ENCODE peak calls at places on chromosomes 2 and 18, in six cellular contexts. One of them, this sample, is unnamed.
A peak's percentile ranks its signal among the peaks of the same experiment; 100 is the strongest.

GRCh38 chr2:159155791-159156190 is 130.7 kb downstream of the WDSUB1 start:
- DNase-seq in Peyer's patch: no peak
- DNase-seq in mucosa of descending colon: no peak
- DNase-seq in fibroblast of villous mesenchyme: no peak
- DNase-seq in AG09309: no peak
- DNase-seq in A549: no peak
- DNase-seq in this sample: no peak

GRCh38 chr2:37267685-37268084 is 36.2 kb downstream of the NDUFAF7 start:
- DNase-seq in fibroblast of villous mesenchyme: no peak
- DNase-seq in AG09309: no peak
- DNase-seq in mucosa of descending colon: no peak
- DNase-seq in Peyer's patch: no peak
- DNase-seq in A549: no peak
- DNase-seq in this sample: no peak

GRCh38 chr2:147224070-147224469 is 620.8 kb upstream of the ACVR2A start:
- DNase-seq in AG09309: no peak
- DNase-seq in A549: no peak
- DNase-seq in mucosa of descending colon: no peak
- DNase-seq in Peyer's patch: no peak
- DNase-seq in fibroblast of villous mesenchyme: no peak
- DNase-seq in this sample: no peak

GRCh38 chr2:96952976-96953610 is 33.3 kb downstream of the FAM178B start:
- DNase-seq in AG09309: no peak
- DNase-seq in fibroblast of villous mesenchyme: peak; percentile 81
- DNase-seq in Peyer's patch: no peak
- DNase-seq in A549: no peak
- DNase-seq in mucosa of descending colon: peak; percentile 62
- DNase-seq in this sample: peak; percentile 45

GRCh38 chr2:195612515-195613495 is 44.2 kb upstream of the SLC39A10 start:
- DNase-seq in Peyer's patch: no peak
- DNase-seq in mucosa of descending colon: no peak
- DNase-seq in A549: peak; percentile 41
- DNase-seq in AG09309: peak; percentile 31
- DNase-seq in fibroblast of villous mesenchyme: peak; percentile 71
- DNase-seq in this sample: peak; percentile 32

GRCh38 chr2:68185541-68186164 is 28.0 kb downstream of the PNO1 start:
- DNase-seq in Peyer's patch: peak; percentile 69
- DNase-seq in A549: peak; percentile 52
- DNase-seq in mucosa of descending colon: no peak
- DNase-seq in AG09309: no peak
- DNase-seq in fibroblast of villous mesenchyme: peak; percentile 33
- DNase-seq in this sample: peak; percentile 47

GRCh38 chr2:196468394-196468793 is 171.1 kb upstream of the CCDC150 start:
- DNase-seq in AG09309: no peak
- DNase-seq in Peyer's patch: no peak
- DNase-seq in mucosa of descending colon: no peak
- DNase-seq in A549: no peak
- DNase-seq in fibroblast of villous mesenchyme: no peak
- DNase-seq in this sample: no peak

GRCh38 chr2:172381275-172381608 is 46.1 kb upstream of the ITGA6 start:
- DNase-seq in mucosa of descending colon: no peak
- DNase-seq in A549: no peak
- DNase-seq in fibroblast of villous mesenchyme: no peak
- DNase-seq in Peyer's patch: no peak
- DNase-seq in AG09309: no peak
- DNase-seq in this sample: no peak

GRCh38 chr2:127911737-127912136 is 26.0 kb upstream of the AMMECR1L start:
- DNase-seq in mucosa of descending colon: no peak
- DNase-seq in Peyer's patch: no peak
- DNase-seq in AG09309: no peak
- DNase-seq in A549: no peak
- DNase-seq in fibroblast of villous mesenchyme: no peak
- DNase-seq in this sample: no peak

GRCh38 chr18:69980982-69981804 is 33.5 kb upstream of the CD226 start:
- DNase-seq in fibroblast of villous mesenchyme: no peak
- DNase-seq in A549: no peak
- DNase-seq in AG09309: no peak
- DNase-seq in Peyer's patch: no peak
- DNase-seq in mucosa of descending colon: no peak
- DNase-seq in this sample: no peak

GRCh38 chr2:30073523-30073922 is 73.3 kb upstream of the YPEL5 start:
- DNase-seq in A549: no peak
- DNase-seq in AG09309: no peak
- DNase-seq in mucosa of descending colon: no peak
- DNase-seq in Peyer's patch: no peak
- DNase-seq in fibroblast of villous mesenchyme: no peak
- DNase-seq in this sample: no peak

GRCh38 chr18:47604041-47604440 is 326.4 kb downstream of the SMAD2 start:
- DNase-seq in AG09309: no peak
- DNase-seq in fibroblast of villous mesenchyme: no peak
- DNase-seq in mucosa of descending colon: no peak
- DNase-seq in A549: no peak
- DNase-seq in Peyer's patch: no peak
- DNase-seq in this sample: no peak

GRCh38 chr2:141493936-141494335 is 636.9 kb downstream of the LRP1B start:
- DNase-seq in AG09309: no peak
- DNase-seq in fibroblast of villous mesenchyme: no peak
- DNase-seq in A549: no peak
- DNase-seq in Peyer's patch: no peak
- DNase-seq in mucosa of descending colon: no peak
- DNase-seq in this sample: no peak

GRCh38 chr18:77250501-77250925 is 865 bp downstream of the GALR1 start:
- DNase-seq in Peyer's patch: no peak
- DNase-seq in fibroblast of villous mesenchyme: no peak
- DNase-seq in AG09309: no peak
- DNase-seq in A549: no peak
- DNase-seq in mucosa of descending colon: no peak
- DNase-seq in this sample: no peak

GRCh38 chr2:28490558-28490957 is 5.3 kb upstream of the PLB1 start:
- DNase-seq in AG09309: no peak
- DNase-seq in fibroblast of villous mesenchyme: no peak
- DNase-seq in A549: no peak
- DNase-seq in Peyer's patch: no peak
- DNase-seq in mucosa of descending colon: no peak
- DNase-seq in this sample: no peak

GRCh38 chr2:33298233-33298632 is 178.2 kb upstream of the RASGRP3 start:
- DNase-seq in mucosa of descending colon: no peak
- DNase-seq in Peyer's patch: no peak
- DNase-seq in AG09309: no peak
- DNase-seq in A549: no peak
- DNase-seq in fibroblast of villous mesenchyme: peak; percentile 87
- DNase-seq in this sample: no peak

GRCh38 chr2:164739966-164740365 is 101.7 kb downstream of the COBLL1 start:
- DNase-seq in A549: no peak
- DNase-seq in mucosa of descending colon: no peak
- DNase-seq in Peyer's patch: no peak
- DNase-seq in fibroblast of villous mesenchyme: peak; percentile 56
- DNase-seq in AG09309: peak; percentile 25
- DNase-seq in this sample: no peak

GRCh38 chr2:199692489-199692888 is 158.5 kb downstream of the FTCDNL1 start:
- DNase-seq in Peyer's patch: peak; percentile 46
- DNase-seq in mucosa of descending colon: no peak
- DNase-seq in A549: no peak
- DNase-seq in AG09309: no peak
- DNase-seq in fibroblast of villous mesenchyme: peak; percentile 4
- DNase-seq in this sample: peak; percentile 33

GRCh38 chr2:171793691-171794678 is 100.1 kb downstream of the SLC25A12 start:
- DNase-seq in A549: no peak
- DNase-seq in mucosa of descending colon: no peak
- DNase-seq in AG09309: no peak
- DNase-seq in Peyer's patch: no peak
- DNase-seq in fibroblast of villous mesenchyme: no peak
- DNase-seq in this sample: no peak

GRCh38 chr18:67456691-67457090 is 59.8 kb downstream of the DSEL start:
- DNase-seq in fibroblast of villous mesenchyme: no peak
- DNase-seq in Peyer's patch: no peak
- DNase-seq in mucosa of descending colon: no peak
- DNase-seq in A549: no peak
- DNase-seq in AG09309: no peak
- DNase-seq in this sample: no peak
- TF ChIP-seq CTCF in fibroblast of villous mesenchyme: peak; percentile 23
- TF ChIP-seq CTCF in Peyer's patch: no peak
- TF ChIP-seq CTCF in mucosa of descending colon: no peak
- TF ChIP-seq CTCF in A549: no peak
- TF ChIP-seq CTCF in AG09309: no peak
- TF ChIP-seq CTCF in this sample: no peak

GRCh38 chr2:66275984-66276383 is 158.9 kb upstream of the MEIS1 start:
- DNase-seq in AG09309: no peak
- DNase-seq in Peyer's patch: no peak
- DNase-seq in A549: no peak
- DNase-seq in fibroblast of villous mesenchyme: no peak
- DNase-seq in mucosa of descending colon: no peak
- DNase-seq in this sample: no peak
- TF ChIP-seq CTCF in AG09309: no peak
- TF ChIP-seq CTCF in Peyer's patch: no peak
- TF ChIP-seq CTCF in A549: no peak
- TF ChIP-seq CTCF in fibroblast of villous mesenchyme: peak; percentile 9
- TF ChIP-seq CTCF in mucosa of descending colon: no peak
- TF ChIP-seq CTCF in this sample: no peak

GRCh38 chr2:43023791-43024514 is 202.5 kb downstream of the ZFP36L2 start:
- DNase-seq in Peyer's patch: no peak
- DNase-seq in A549: no peak
- DNase-seq in AG09309: no peak
- DNase-seq in mucosa of descending colon: no peak
- DNase-seq in fibroblast of villous mesenchyme: no peak
- DNase-seq in this sample: no peak

GRCh38 chr2:43020296-43020695 is 206.1 kb downstream of the ZFP36L2 start:
- DNase-seq in A549: no peak
- DNase-seq in fibroblast of villous mesenchyme: no peak
- DNase-seq in Peyer's patch: peak; percentile 15
- DNase-seq in AG09309: no peak
- DNase-seq in mucosa of descending colon: no peak
- DNase-seq in this sample: no peak

GRCh38 chr2:43022896-43023295 is 203.5 kb downstream of the ZFP36L2 start:
- DNase-seq in fibroblast of villous mesenchyme: no peak
- DNase-seq in mucosa of descending colon: no peak
- DNase-seq in A549: no peak
- DNase-seq in AG09309: no peak
- DNase-seq in Peyer's patch: no peak
- DNase-seq in this sample: no peak

GRCh38 chr2:43020990-43021677 is 205.3 kb downstream of the ZFP36L2 start:
- DNase-seq in AG09309: no peak
- DNase-seq in Peyer's patch: no peak
- DNase-seq in mucosa of descending colon: no peak
- DNase-seq in A549: no peak
- DNase-seq in fibroblast of villous mesenchyme: no peak
- DNase-seq in this sample: no peak

GRCh38 chr2:43021791-43022500 is 204.5 kb downstream of the ZFP36L2 start:
- DNase-seq in mucosa of descending colon: no peak
- DNase-seq in A549: no peak
- DNase-seq in AG09309: no peak
- DNase-seq in Peyer's patch: peak; percentile 70
- DNase-seq in fibroblast of villous mesenchyme: no peak
- DNase-seq in this sample: no peak
- TF ChIP-seq CTCF in mucosa of descending colon: no peak
- TF ChIP-seq CTCF in A549: no peak
- TF ChIP-seq CTCF in AG09309: peak; percentile 33
- TF ChIP-seq CTCF in Peyer's patch: peak; percentile 25
- TF ChIP-seq CTCF in fibroblast of villous mesenchyme: peak; percentile 33
- TF ChIP-seq CTCF in this sample: no peak

GRCh38 chr2:150097891-150098595 is 389.4 kb downstream of the RND3 start:
- DNase-seq in fibroblast of villous mesenchyme: peak; percentile 42
- DNase-seq in mucosa of descending colon: no peak
- DNase-seq in A549: no peak
- DNase-seq in AG09309: peak; percentile 37
- DNase-seq in Peyer's patch: no peak
- DNase-seq in this sample: no peak
- TF ChIP-seq CTCF in fibroblast of villous mesenchyme: peak; percentile 43
- TF ChIP-seq CTCF in mucosa of descending colon: no peak
- TF ChIP-seq CTCF in A549: no peak
- TF ChIP-seq CTCF in AG09309: peak; percentile 46
- TF ChIP-seq CTCF in Peyer's patch: no peak
- TF ChIP-seq CTCF in this sample: no peak

GRCh38 chr2:190666895-190667294 is 18.0 kb downstream of the NAB1 start:
- DNase-seq in fibroblast of villous mesenchyme: no peak
- DNase-seq in A549: no peak
- DNase-seq in mucosa of descending colon: no peak
- DNase-seq in AG09309: no peak
- DNase-seq in Peyer's patch: no peak
- DNase-seq in this sample: no peak
- TF ChIP-seq CTCF in fibroblast of villous mesenchyme: no peak
- TF ChIP-seq CTCF in A549: no peak
- TF ChIP-seq CTCF in mucosa of descending colon: no peak
- TF ChIP-seq CTCF in AG09309: no peak
- TF ChIP-seq CTCF in Peyer's patch: no peak
- TF ChIP-seq CTCF in this sample: no peak

DNA sequence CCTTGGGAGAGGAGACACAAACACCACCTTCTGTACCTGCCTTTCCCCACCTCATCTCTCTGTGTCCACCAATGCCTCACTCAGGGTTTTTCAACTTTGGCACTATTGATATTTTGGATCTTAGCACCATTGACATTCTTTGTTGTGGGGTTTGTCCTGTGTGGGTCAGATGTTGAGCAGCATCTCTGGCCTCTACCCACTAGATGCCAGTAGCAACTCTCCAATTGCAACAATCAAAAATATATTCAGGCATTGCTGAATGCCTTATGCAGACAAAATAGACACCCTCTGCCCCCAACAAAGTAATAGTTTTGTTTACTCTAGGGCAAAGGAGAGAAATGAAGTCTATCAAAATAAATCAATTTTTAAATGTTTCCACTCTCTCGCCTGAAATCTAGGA is 1384.3 kb upstream of the NXPH2 start:
- DNase-seq in Peyer's patch: no peak
- DNase-seq in A549: no peak
- DNase-seq in mucosa of descending colon: no peak
- DNase-seq in fibroblast of villous mesenchyme: no peak
- DNase-seq in AG09309: no peak
- DNase-seq in this sample: no peak
- TF ChIP-seq CTCF in Peyer's patch: no peak
- TF ChIP-seq CTCF in A549: no peak
- TF ChIP-seq CTCF in mucosa of descending colon: no peak
- TF ChIP-seq CTCF in fibroblast of villous mesenchyme: no peak
- TF ChIP-seq CTCF in AG09309: no peak
- TF ChIP-seq CTCF in this sample: no peak

GRCh38 chr2:239359194-239359912 is 41.5 kb downstream of the HDAC4 start:
- DNase-seq in A549: no peak
- DNase-seq in mucosa of descending colon: no peak
- DNase-seq in AG09309: no peak
- DNase-seq in Peyer's patch: no peak
- DNase-seq in fibroblast of villous mesenchyme: no peak
- DNase-seq in this sample: no peak

GRCh38 chr2:239360421-239361310 is 40.2 kb downstream of the HDAC4 start:
- DNase-seq in Peyer's patch: peak; percentile 42
- DNase-seq in mucosa of descending colon: no peak
- DNase-seq in AG09309: no peak
- DNase-seq in A549: no peak
- DNase-seq in fibroblast of villous mesenchyme: peak; percentile 12
- DNase-seq in this sample: no peak

GRCh38 chr2:239362497-239362896 is 38.3 kb downstream of the HDAC4 start:
- DNase-seq in AG09309: no peak
- DNase-seq in fibroblast of villous mesenchyme: no peak
- DNase-seq in mucosa of descending colon: no peak
- DNase-seq in Peyer's patch: no peak
- DNase-seq in A549: no peak
- DNase-seq in this sample: no peak

GRCh38 chr2:239360008-239360407 is 40.8 kb downstream of the HDAC4 start:
- DNase-seq in fibroblast of villous mesenchyme: no peak
- DNase-seq in Peyer's patch: peak; percentile 40
- DNase-seq in AG09309: no peak
- DNase-seq in mucosa of descending colon: no peak
- DNase-seq in A549: no peak
- DNase-seq in this sample: no peak

GRCh38 chr2:239361311-239361642 is 39.5 kb downstream of the HDAC4 start:
- DNase-seq in mucosa of descending colon: no peak
- DNase-seq in Peyer's patch: no peak
- DNase-seq in A549: no peak
- DNase-seq in fibroblast of villous mesenchyme: peak; percentile 46
- DNase-seq in AG09309: no peak
- DNase-seq in this sample: no peak
- TF ChIP-seq CTCF in mucosa of descending colon: no peak
- TF ChIP-seq CTCF in Peyer's patch: no peak
- TF ChIP-seq CTCF in A549: no peak
- TF ChIP-seq CTCF in fibroblast of villous mesenchyme: peak; percentile 60
- TF ChIP-seq CTCF in AG09309: peak; percentile 23
- TF ChIP-seq CTCF in this sample: no peak